ENCODE peak calls at places on chromosome 14, in four cellular contexts. R is neural progenitor cell; J is iPS DF 19.7; V is stimulated activated CD4-positive, alpha-beta T cell treated with anti-CD3 and anti-CD28 coated beads, Interleukin-12 subunit alpha, Interleukin-12 subunit beta, amount 100 ng/mL, for 24 hours. I is an unnamed sample.

GRCh38 chr14:30143617-30144016 is 216.0 kb upstream of the PRKD1 start:
- DNase-seq in R (no peak), J (no peak), V (no peak), I (no peak)

GRCh38 chr14:52356025-52356424 is 41.9 kb downstream of the PTGER2 start:
- DNase-seq in R (no peak), J (no peak), V (no peak), I (peak)

GRCh38 chr14:40691066-40691465 is 915.6 kb upstream of the LRFN5 start:
- DNase-seq in R (no peak), J (no peak), V (no peak), I (no peak)

GRCh38 chr14:55586411-55586810 is 6.4 kb downstream of the KTN1 start:
- DNase-seq in R (no peak), J (no peak), V (no peak), I (no peak)

GRCh38 chr14:36975834-36976233 is 196.6 kb downstream of the SLC25A21 start:
- DNase-seq in R (no peak), J (no peak), V (no peak), I (no peak)

GRCh38 chr14:101503431-101504095 is 57.7 kb upstream of the DIO3 start:
- DNase-seq in R (no peak), J (no peak), V (no peak), I (no peak)

GRCh38 chr14:34680806-34681479 is 33.5 kb downstream of the CFL2 start:
- DNase-seq in R (no peak), J (no peak), V (no peak), I (no peak)

GRCh38 chr14:24219521-24219920 is 3.7 kb upstream of the MDP1 start:
- DNase-seq in R (no peak), J (no peak), V (no peak), I (no peak)

GRCh38 chr14:75411194-75411552 is 16.6 kb upstream of the JDP2 start:
- DNase-seq in R (no peak), J (no peak), V (no peak), I (no peak)

GRCh38 chr14:74574092-74574438 is 38.0 kb downstream of the LTBP2 start:
- DNase-seq in R (no peak), J (no peak), V (no peak), I (peak)

GRCh38 chr14:30005114-30005698 is 77.6 kb upstream of the PRKD1 start:
- DNase-seq in R (peak), J (peak), V (no peak), I (peak)

GRCh38 chr14:88233915-88234314 is 89.2 kb downstream of the KCNK10 start:
- DNase-seq in R (peak), J (peak), V (no peak), I (peak)

GRCh38 chr14:93173943-93174395 is 10.7 kb downstream of the MOAP1 start:
- DNase-seq in R (no peak), J (no peak), V (no peak), I (peak)

GRCh38 chr14:21528381-21529348 is 2.5 kb upstream of the SALL2 start:
- DNase-seq in R (no peak), J (no peak), V (no peak), I (no peak)

GRCh38 chr14:105281354-105282097 is 19.3 kb downstream of the BRF1 start:
- DNase-seq in R (peak), J (peak), V (no peak), I (peak)

GRCh38 chr14:93032301-93032929 is 83.3 kb downstream of the ITPK1 start:
- DNase-seq in R (peak), J (no peak), V (no peak), I (peak)

GRCh38 chr14:39185256-39186049 is 10.4 kb downstream of the PNN start:
- DNase-seq in R (no peak), J (no peak), V (no peak), I (no peak)

GRCh38 chr14:23379331-23380196 is 2.7 kb downstream of the CMTM5 start:
- DNase-seq in R (peak), J (no peak), V (peak), I (peak)

GRCh38 chr14:95741051-95741490 is 27.1 kb upstream of the TCL1A start:
- DNase-seq in R (no peak), J (no peak), V (no peak), I (no peak)

GRCh38 chr14:101476258-101476930 is 84.9 kb upstream of the DIO3 start:
- DNase-seq in R (no peak), J (no peak), V (no peak), I (peak)

GRCh38 chr14:71803539-71804260 is 128.5 kb upstream of the RGS6 start:
- DNase-seq in R (no peak), J (no peak), V (no peak), I (no peak)

GRCh38 chr14:105879867-105880561 is 353.6 kb downstream of the TMEM121 start:
- DNase-seq in R (no peak), J (no peak), V (no peak), I (no peak)

GRCh38 chr14:56324831-56325230 is 206.6 kb downstream of the PELI2 start:
- DNase-seq in R (no peak), J (no peak), V (no peak), I (no peak)

GRCh38 chr14:20400965-20401593 is 12.2 kb downstream of the TEP1 start:
- DNase-seq in R (no peak), J (no peak), V (no peak), I (no peak)

GRCh38 chr14:64915797-64916196 is 1.5 kb downstream of the CHURC1 start:
- DNase-seq in R (no peak), J (no peak), V (no peak), I (no peak)

GRCh38 chr14:52020866-52021717 is 31.7 kb downstream of the RTRAF start:
- DNase-seq in R (peak), J (no peak), V (no peak), I (peak)

GRCh38 chr14:104603623-104604401 is 760 bp downstream of the TMEM179 start:
- DNase-seq in R (no peak), J (no peak), V (no peak), I (no peak)

GRCh38 chr14:53376064-53376463 is 222.9 kb upstream of the DDHD1 start:
- DNase-seq in R (no peak), J (no peak), V (no peak), I (no peak)

GRCh38 chr14:63045234-63045611 is at the start of gene KCNH5:
- DNase-seq in R (peak), J (no peak), V (peak), I (no peak)

GRCh38 chr14:29442720-29443119 is 484.9 kb downstream of the PRKD1 start:
- DNase-seq in R (no peak), J (peak), V (no peak), I (peak)

GRCh38 chr14:51419685-51420084 is 179.6 kb downstream of the TMX1 start:
- DNase-seq in R (no peak), J (no peak), V (no peak), I (no peak)

GRCh38 chr14:69287096-69287991 is 27.4 kb downstream of the GALNT16 start:
- DNase-seq in R (peak), J (no peak), V (no peak), I (no peak)

GRCh38 chr14:96055065-96055752 is 16.0 kb downstream of the C14orf132 start:
- DNase-seq in R (no peak), J (no peak), V (no peak), I (no peak)

GRCh38 chr14:90820958-90821357 is 4.7 kb upstream of the TTC7B start:
- DNase-seq in R (no peak), J (no peak), V (peak), I (peak)

GRCh38 chr14:37482428-37482827 is 112.6 kb downstream of the FOXA1 start:
- DNase-seq in R (no peak), J (no peak), V (no peak), I (no peak)

GRCh38 chr14:77053046-77053841 is 24.7 kb upstream of the IRF2BPL start:
- DNase-seq in R (peak), J (no peak), V (peak), I (peak)

GRCh38 chr14:34693228-34693939 is 21.0 kb downstream of the CFL2 start:
- DNase-seq in R (peak), J (peak), V (no peak), I (peak)

I was measured in small intestine.